ENCODE peak calls at places on chromosome 17, in nine cellular contexts. One of them, this sample, is unnamed.

GRCh38 chr17:74691151-74691550 is 21.6 kb downstream of the CD300LF start:
- DNase-seq in esophagus squamous epithelium: no peak
- DNase-seq in Peyer's patch: no peak
- DNase-seq in sigmoid colon: peak; percentile 20
- DNase-seq in prostate gland: no peak
- DNase-seq in stomach: no peak
- DNase-seq in IMR-90: no peak
- DNase-seq in HCT116: no peak
- DNase-seq in tibial nerve: no peak
- DNase-seq in this sample: no peak

GRCh38 chr17:48545539-48545938 is 630 bp upstream of the HOXB2 start:
- DNase-seq in Peyer's patch: no peak
- DNase-seq in stomach: no peak
- DNase-seq in sigmoid colon: peak; percentile 19
- DNase-seq in tibial nerve: no peak
- DNase-seq in esophagus squamous epithelium: no peak
- DNase-seq in IMR-90: peak; percentile 17
- DNase-seq in HCT116: no peak
- DNase-seq in prostate gland: no peak
- DNase-seq in this sample: no peak

GRCh38 chr17:68085751-68086445 is 50.4 kb downstream of the KPNA2 start:
- DNase-seq in HCT116: no peak
- DNase-seq in IMR-90: no peak
- DNase-seq in esophagus squamous epithelium: no peak
- DNase-seq in sigmoid colon: no peak
- DNase-seq in prostate gland: no peak
- DNase-seq in Peyer's patch: peak; percentile 57
- DNase-seq in stomach: peak; percentile 43
- DNase-seq in tibial nerve: no peak
- DNase-seq in this sample: no peak

GRCh38 chr17:74917430-74917829 is 5.6 kb downstream of the USH1G start:
- DNase-seq in sigmoid colon: no peak
- DNase-seq in Peyer's patch: no peak
- DNase-seq in esophagus squamous epithelium: no peak
- DNase-seq in prostate gland: no peak
- DNase-seq in IMR-90: no peak
- DNase-seq in tibial nerve: no peak
- DNase-seq in stomach: no peak
- DNase-seq in HCT116: no peak
- DNase-seq in this sample: no peak

GRCh38 chr17:43599835-43600234 is 53.7 kb upstream of the ETV4 start:
- DNase-seq in prostate gland: no peak
- DNase-seq in HCT116: no peak
- DNase-seq in IMR-90: peak; percentile 87
- DNase-seq in stomach: no peak
- DNase-seq in tibial nerve: peak; percentile 63
- DNase-seq in Peyer's patch: no peak
- DNase-seq in sigmoid colon: no peak
- DNase-seq in esophagus squamous epithelium: no peak
- DNase-seq in this sample: peak; percentile 26

GRCh38 chr17:8728991-8729390 is 15.6 kb downstream of the CCDC42 start:
- DNase-seq in IMR-90: no peak
- DNase-seq in sigmoid colon: no peak
- DNase-seq in tibial nerve: no peak
- DNase-seq in Peyer's patch: no peak
- DNase-seq in prostate gland: no peak
- DNase-seq in stomach: no peak
- DNase-seq in HCT116: no peak
- DNase-seq in esophagus squamous epithelium: no peak
- DNase-seq in this sample: no peak

GRCh38 chr17:64318068-64318467 is 55.0 kb upstream of the TEX2 start:
- DNase-seq in esophagus squamous epithelium: no peak
- DNase-seq in prostate gland: no peak
- DNase-seq in HCT116: no peak
- DNase-seq in Peyer's patch: no peak
- DNase-seq in tibial nerve: no peak
- DNase-seq in sigmoid colon: no peak
- DNase-seq in stomach: no peak
- DNase-seq in IMR-90: no peak
- DNase-seq in this sample: no peak

GRCh38 chr17:80812362-80813088 is 179.1 kb upstream of the CHMP6 start:
- DNase-seq in stomach: no peak
- DNase-seq in HCT116: no peak
- DNase-seq in tibial nerve: no peak
- DNase-seq in esophagus squamous epithelium: no peak
- DNase-seq in prostate gland: no peak
- DNase-seq in Peyer's patch: no peak
- DNase-seq in IMR-90: no peak
- DNase-seq in sigmoid colon: peak; percentile 54
- DNase-seq in this sample: no peak

GRCh38 chr17:7580631-7581554 is 1.5 kb downstream of the CD68 start:
- DNase-seq in tibial nerve: no peak
- DNase-seq in esophagus squamous epithelium: no peak
- DNase-seq in prostate gland: no peak
- DNase-seq in IMR-90: no peak
- DNase-seq in Peyer's patch: no peak
- DNase-seq in HCT116: no peak
- DNase-seq in stomach: no peak
- DNase-seq in sigmoid colon: no peak
- DNase-seq in this sample: no peak

GRCh38 chr17:7577327-7578199 is 1.9 kb upstream of the CD68 start:
- DNase-seq in prostate gland: no peak
- DNase-seq in esophagus squamous epithelium: no peak
- DNase-seq in tibial nerve: no peak
- DNase-seq in IMR-90: no peak
- DNase-seq in HCT116: no peak
- DNase-seq in sigmoid colon: no peak
- DNase-seq in stomach: no peak
- DNase-seq in Peyer's patch: no peak
- DNase-seq in this sample: no peak

GRCh38 chr17:7579001-7579838 is at the start of gene CD68:
- DNase-seq in tibial nerve: peak; percentile 64
- DNase-seq in IMR-90: peak; percentile 91
- DNase-seq in HCT116: peak; percentile 71
- DNase-seq in esophagus squamous epithelium: peak; percentile 49
- DNase-seq in Peyer's patch: peak; percentile 84
- DNase-seq in prostate gland: no peak
- DNase-seq in stomach: peak; percentile 71
- DNase-seq in sigmoid colon: peak; percentile 90
- DNase-seq in this sample: peak; percentile 92

GRCh38 chr17:7582401-7583252 is 1.0 kb upstream of the MPDU1 start:
- DNase-seq in tibial nerve: no peak
- DNase-seq in IMR-90: no peak
- DNase-seq in HCT116: no peak
- DNase-seq in Peyer's patch: no peak
- DNase-seq in prostate gland: no peak
- DNase-seq in stomach: no peak
- DNase-seq in sigmoid colon: peak; percentile 72
- DNase-seq in esophagus squamous epithelium: no peak
- DNase-seq in this sample: no peak

GRCh38 chr17:7579839-7580630 is 597 bp downstream of the CD68 start:
- DNase-seq in sigmoid colon: no peak
- DNase-seq in IMR-90: no peak
- DNase-seq in tibial nerve: peak; percentile 22
- DNase-seq in Peyer's patch: no peak
- DNase-seq in prostate gland: no peak
- DNase-seq in HCT116: no peak
- DNase-seq in esophagus squamous epithelium: no peak
- DNase-seq in stomach: no peak
- DNase-seq in this sample: no peak
- TF ChIP-seq POLR2A in sigmoid colon: no peak
- TF ChIP-seq POLR2A in IMR-90: no peak
- TF ChIP-seq POLR2A in tibial nerve: no peak
- TF ChIP-seq POLR2A in Peyer's patch: no peak
- TF ChIP-seq POLR2A in prostate gland: no peak
- TF ChIP-seq POLR2A in HCT116: no peak
- TF ChIP-seq POLR2A in esophagus squamous epithelium: no peak
- TF ChIP-seq POLR2A in stomach: no peak
- TF ChIP-seq POLR2A in this sample: no peak

GRCh38 chr17:34406196-34406595 is 43.2 kb upstream of the CCL1 start:
- DNase-seq in stomach: no peak
- DNase-seq in sigmoid colon: no peak
- DNase-seq in prostate gland: no peak
- DNase-seq in IMR-90: no peak
- DNase-seq in HCT116: no peak
- DNase-seq in esophagus squamous epithelium: no peak
- DNase-seq in tibial nerve: no peak
- DNase-seq in Peyer's patch: no peak
- DNase-seq in this sample: no peak

GRCh38 chr17:34398990-34399389 is 36.0 kb upstream of the CCL1 start:
- DNase-seq in IMR-90: no peak
- DNase-seq in Peyer's patch: no peak
- DNase-seq in sigmoid colon: no peak
- DNase-seq in tibial nerve: no peak
- DNase-seq in stomach: no peak
- DNase-seq in esophagus squamous epithelium: no peak
- DNase-seq in prostate gland: no peak
- DNase-seq in HCT116: no peak
- DNase-seq in this sample: no peak

GRCh38 chr17:34397265-34397664 is 34.2 kb upstream of the CCL1 start:
- DNase-seq in tibial nerve: no peak
- DNase-seq in sigmoid colon: no peak
- DNase-seq in IMR-90: no peak
- DNase-seq in HCT116: no peak
- DNase-seq in esophagus squamous epithelium: no peak
- DNase-seq in prostate gland: no peak
- DNase-seq in stomach: no peak
- DNase-seq in Peyer's patch: no peak
- DNase-seq in this sample: no peak

GRCh38 chr17:34400301-34400931 is 37.4 kb upstream of the CCL1 start:
- DNase-seq in Peyer's patch: no peak
- DNase-seq in esophagus squamous epithelium: no peak
- DNase-seq in sigmoid colon: no peak
- DNase-seq in stomach: no peak
- DNase-seq in IMR-90: no peak
- DNase-seq in HCT116: no peak
- DNase-seq in prostate gland: no peak
- DNase-seq in tibial nerve: no peak
- DNase-seq in this sample: no peak

GRCh38 chr17:34401165-34401564 is 38.1 kb upstream of the CCL1 start:
- DNase-seq in prostate gland: no peak
- DNase-seq in HCT116: no peak
- DNase-seq in tibial nerve: no peak
- DNase-seq in stomach: no peak
- DNase-seq in IMR-90: no peak
- DNase-seq in esophagus squamous epithelium: no peak
- DNase-seq in sigmoid colon: no peak
- DNase-seq in Peyer's patch: no peak
- DNase-seq in this sample: no peak
- TF ChIP-seq POLR2A in prostate gland: no peak
- TF ChIP-seq POLR2A in HCT116: no peak
- TF ChIP-seq POLR2A in tibial nerve: no peak
- TF ChIP-seq POLR2A in stomach: no peak
- TF ChIP-seq POLR2A in IMR-90: no peak
- TF ChIP-seq POLR2A in esophagus squamous epithelium: no peak
- TF ChIP-seq POLR2A in sigmoid colon: no peak
- TF ChIP-seq POLR2A in Peyer's patch: no peak
- TF ChIP-seq POLR2A in this sample: no peak

GRCh38 chr17:7048968-7049367 is 5.1 kb upstream of the SLC16A11 start:
- DNase-seq in esophagus squamous epithelium: no peak
- DNase-seq in sigmoid colon: no peak
- DNase-seq in stomach: no peak
- DNase-seq in HCT116: no peak
- DNase-seq in Peyer's patch: no peak
- DNase-seq in tibial nerve: no peak
- DNase-seq in prostate gland: no peak
- DNase-seq in IMR-90: no peak
- DNase-seq in this sample: no peak

GRCh38 chr17:7043544-7044268 is at the start of gene SLC16A11:
- DNase-seq in prostate gland: no peak
- DNase-seq in tibial nerve: no peak
- DNase-seq in sigmoid colon: no peak
- DNase-seq in IMR-90: peak; percentile 21
- DNase-seq in stomach: peak; percentile 59
- DNase-seq in HCT116: no peak
- DNase-seq in esophagus squamous epithelium: no peak
- DNase-seq in Peyer's patch: peak; percentile 61
- DNase-seq in this sample: no peak

GRCh38 chr17:7045492-7046126 is 1.7 kb upstream of the SLC16A11 start:
- DNase-seq in HCT116: peak; percentile 67
- DNase-seq in stomach: peak; percentile 56
- DNase-seq in prostate gland: peak; percentile 55
- DNase-seq in esophagus squamous epithelium: no peak
- DNase-seq in tibial nerve: peak; percentile 74
- DNase-seq in sigmoid colon: no peak
- DNase-seq in IMR-90: peak; percentile 87
- DNase-seq in Peyer's patch: no peak
- DNase-seq in this sample: peak; percentile 52

GRCh38 chr17:7047566-7047965 is 3.7 kb upstream of the SLC16A11 start:
- DNase-seq in Peyer's patch: no peak
- DNase-seq in esophagus squamous epithelium: no peak
- DNase-seq in sigmoid colon: no peak
- DNase-seq in HCT116: no peak
- DNase-seq in prostate gland: no peak
- DNase-seq in IMR-90: no peak
- DNase-seq in stomach: no peak
- DNase-seq in tibial nerve: no peak
- DNase-seq in this sample: no peak

GRCh38 chr17:7046127-7046724 is 2.3 kb upstream of the SLC16A11 start:
- DNase-seq in esophagus squamous epithelium: no peak
- DNase-seq in stomach: peak; percentile 96
- DNase-seq in IMR-90: no peak
- DNase-seq in prostate gland: peak; percentile 92
- DNase-seq in sigmoid colon: no peak
- DNase-seq in Peyer's patch: peak; percentile 87
- DNase-seq in tibial nerve: no peak
- DNase-seq in HCT116: peak; percentile 71
- DNase-seq in this sample: no peak
- TF ChIP-seq POLR2A in esophagus squamous epithelium: no peak
- TF ChIP-seq POLR2A in stomach: no peak
- TF ChIP-seq POLR2A in IMR-90: no peak
- TF ChIP-seq POLR2A in prostate gland: no peak
- TF ChIP-seq POLR2A in sigmoid colon: no peak
- TF ChIP-seq POLR2A in Peyer's patch: peak; percentile 7
- TF ChIP-seq POLR2A in tibial nerve: no peak
- TF ChIP-seq POLR2A in HCT116: no peak
- TF ChIP-seq POLR2A in this sample: no peak

GRCh38 chr17:31489295-31490018 is 98.0 kb downstream of the RAB11FIP4 start:
- DNase-seq in Peyer's patch: peak; percentile 91
- DNase-seq in stomach: peak; percentile 92
- DNase-seq in tibial nerve: no peak
- DNase-seq in sigmoid colon: no peak
- DNase-seq in IMR-90: no peak
- DNase-seq in prostate gland: no peak
- DNase-seq in esophagus squamous epithelium: no peak
- DNase-seq in HCT116: peak; percentile 31
- DNase-seq in this sample: no peak
- TF ChIP-seq POLR2A in Peyer's patch: peak; percentile 95
- TF ChIP-seq POLR2A in stomach: no peak
- TF ChIP-seq POLR2A in tibial nerve: no peak
- TF ChIP-seq POLR2A in sigmoid colon: no peak
- TF ChIP-seq POLR2A in IMR-90: no peak
- TF ChIP-seq POLR2A in prostate gland: no peak
- TF ChIP-seq POLR2A in esophagus squamous epithelium: no peak
- TF ChIP-seq POLR2A in HCT116: no peak
- TF ChIP-seq POLR2A in this sample: no peak

GRCh38 chr17:15502315-15503112 is 35.1 kb upstream of the CDRT4 start:
- DNase-seq in tibial nerve: peak; percentile 94
- DNase-seq in HCT116: peak; percentile 33
- DNase-seq in prostate gland: peak; percentile 84
- DNase-seq in sigmoid colon: peak; percentile 97
- DNase-seq in IMR-90: peak; percentile 93
- DNase-seq in stomach: peak; percentile 80
- DNase-seq in Peyer's patch: peak; percentile 86
- DNase-seq in esophagus squamous epithelium: peak; percentile 20
- DNase-seq in this sample: peak; percentile 69
- TF ChIP-seq POLR2A in tibial nerve: peak; percentile 36
- TF ChIP-seq POLR2A in HCT116: no peak
- TF ChIP-seq POLR2A in prostate gland: peak; percentile 6
- TF ChIP-seq POLR2A in sigmoid colon: no peak
- TF ChIP-seq POLR2A in IMR-90: peak; percentile 43
- TF ChIP-seq POLR2A in stomach: no peak
- TF ChIP-seq POLR2A in Peyer's patch: no peak
- TF ChIP-seq POLR2A in esophagus squamous epithelium: no peak
- TF ChIP-seq POLR2A in this sample: no peak